ENCODE peak calls at places on chromosomes 13 and 19, in ten cellular contexts. W, K, G, O, D, B, X, I, C and F are unnamed samples.

GRCh38 chr13:59538512-59538911 is 625.2 kb downstream of the DIAPH3 start:
- DNase-seq in K (no peak), C (no peak), I (no peak), X (no peak), G (peak), O (no peak), B (no peak), D (no peak), W (no peak), F (no peak)

GRCh38 chr19:15283141-15283885 is 49.0 kb downstream of the BRD4 start:
- DNase-seq in C (peak), B (no peak), W (no peak), O (no peak), D (no peak), I (peak), G (no peak), K (no peak), X (no peak), F (peak)

GRCh38 chr19:30070198-30070969 is 128.3 kb downstream of the URI1 start:
- DNase-seq in X (no peak), O (no peak), W (peak), K (no peak), I (no peak), B (no peak), G (no peak), D (no peak), C (no peak), F (no peak)

GRCh38 chr19:23046743-23047142 is 43.8 kb upstream of the ZNF728 start:
- DNase-seq in K (no peak), C (no peak), B (no peak), O (no peak), G (no peak), D (no peak), W (no peak), I (no peak), X (no peak), F (no peak)

GRCh38 chr13:24511019-24511823 is 1.4 kb downstream of the PARP4 start:
- DNase-seq in O (peak), I (no peak), K (peak), D (peak), G (peak), B (peak), X (no peak), C (peak), W (no peak), F (no peak)

GRCh38 chr13:51118809-51119431 is 7.8 kb upstream of the C13orf42 start:
- DNase-seq in D (no peak), O (no peak), C (no peak), I (no peak), W (no peak), K (no peak), B (no peak), G (no peak), X (no peak), F (no peak)

GRCh38 chr13:110200276-110200675 is 106.7 kb downstream of the COL4A1 start:
- DNase-seq in W (no peak), B (no peak), X (no peak), C (no peak), G (no peak), O (no peak), K (no peak), I (no peak), D (no peak), F (no peak)

GRCh38 chr19:31262673-31263308 is 86.4 kb downstream of the TSHZ3 start:
- DNase-seq in I (no peak), W (no peak), G (no peak), X (no peak), K (no peak), O (no peak), C (no peak), B (no peak), D (no peak), F (no peak)

GRCh38 chr13:59424661-59425060 is 739.1 kb downstream of the DIAPH3 start:
- DNase-seq in B (no peak), G (no peak), W (no peak), O (no peak), K (no peak), D (no peak), X (no peak), I (no peak), C (peak), F (no peak)

GRCh38 chr13:22114630-22115311 is 443.9 kb downstream of the FGF9 start:
- DNase-seq in W (no peak), O (no peak), G (peak), K (peak), C (no peak), B (no peak), I (no peak), D (no peak), X (peak), F (peak)

GRCh38 chr19:38563475-38563874 is 54.3 kb downstream of the MAP4K1 start:
- DNase-seq in K (no peak), I (no peak), X (no peak), O (no peak), D (no peak), C (no peak), G (no peak), W (no peak), B (no peak), F (no peak)

GRCh38 chr13:40452741-40453665 is 213.4 kb downstream of the FOXO1 start:
- DNase-seq in C (peak), B (no peak), D (no peak), O (peak), K (no peak), X (no peak), I (no peak), G (peak), W (no peak), F (no peak)

GRCh38 chr13:44652223-44652622 is 76.1 kb upstream of the TSC22D1 start:
- DNase-seq in O (no peak), W (no peak), C (no peak), X (no peak), B (no peak), I (no peak), K (no peak), D (no peak), G (no peak), F (no peak)

GRCh38 chr19:58154679-58155648 is 4.4 kb upstream of the ZNF329 start:
- DNase-seq in W (peak), D (peak), C (peak), X (peak), K (peak), I (peak), G (peak), O (peak), B (peak), F (peak)

GRCh38 chr19:8075158-8076086 is 22.9 kb downstream of the CCL25 start:
- DNase-seq in I (no peak), D (no peak), K (no peak), O (no peak), W (no peak), C (no peak), B (no peak), X (no peak), G (no peak), F (no peak)

GRCh38 chr13:80083516-80084085 is 257.3 kb downstream of the SPRY2 start:
- DNase-seq in O (no peak), G (no peak), I (no peak), C (no peak), B (no peak), D (no peak), W (no peak), X (no peak), K (no peak), F (no peak)

GRCh38 chr19:48997972-48998371 is 4.3 kb downstream of the RUVBL2 start:
- DNase-seq in I (no peak), B (peak), W (peak), K (peak), D (peak), X (peak), G (peak), C (peak), O (peak), F (peak)